ENCODE peak calls at places on chromosomes 4 and X, in nine cellular contexts. W is prostate gland, R is pancreas, D is vagina, E is tibial nerve, N is trophoblast cell, A is astrocyte, G is HCT116, Y is tibial artery. Q is an unnamed sample. For H3K27me3, the result is how much of the 10 kb centered on the place peaks cover.

GRCh38 chr4:38322709-38323108 is 341.3 kb upstream of the KLF3 start:
- DNase-seq in W (no peak), R (no peak), D (no peak), E (no peak), N (no peak), A (peak), G (no peak), Y (peak), Q (no peak)

GRCh38 chrX:113726009-113726408 is 857.9 kb upstream of the HTR2C start:
- DNase-seq in W (no peak), R (no peak), D (no peak), E (no peak), N (no peak), A (no peak), G (no peak), Y (no peak), Q (no peak)

GRCh38 chr4:15855804-15856475 is 77.8 kb downstream of the CD38 start:
- DNase-seq in W (peak), R (no peak), D (no peak), E (peak), N (no peak), A (no peak), G (no peak), Y (peak), Q (no peak)

GRCh38 chrX:123083924-123084323 is 100.2 kb upstream of the GRIA3 start:
- DNase-seq in W (no peak), R (no peak), D (no peak), E (no peak), N (no peak), A (peak), G (no peak), Y (no peak), Q (no peak)

GRCh38 chrX:108732630-108733321 is 3.6 kb downstream of the IRS4 start:
- DNase-seq in W (no peak), R (no peak), D (no peak), E (no peak), N (no peak), A (no peak), G (no peak), Y (no peak), Q (peak)

GRCh38 chrX:105463483-105463882 is 243.0 kb upstream of the TEX13A start:
- DNase-seq in W (no peak), R (no peak), D (no peak), E (no peak), N (no peak), A (no peak), G (no peak), Y (no peak), Q (no peak)

GRCh38 chr4:6491235-6491634 is 18.8 kb upstream of the PPP2R2C start:
- DNase-seq in W (no peak), R (no peak), D (peak), E (no peak), N (no peak), A (no peak), G (no peak), Y (no peak), Q (no peak)

GRCh38 chr4:7183161-7183560 is 9.2 kb upstream of the SORCS2 start:
- DNase-seq in W (no peak), R (no peak), D (no peak), E (no peak), N (no peak), A (no peak), G (no peak), Y (peak), Q (no peak)

GRCh38 chr4:102227388-102227787 is 117.9 kb downstream of the SLC39A8 start:
- DNase-seq in W (no peak), R (no peak), D (no peak), E (no peak), N (no peak), A (no peak), G (no peak), Y (no peak), Q (no peak)

GRCh38 chr4:146243141-146243882 is 29.0 kb downstream of the REELD1 start:
- DNase-seq in W (no peak), R (no peak), D (no peak), E (no peak), N (no peak), A (peak), G (no peak), Y (no peak), Q (peak)

GRCh38 chrX:35244796-35245508 is 302.4 kb downstream of the FAM47B start:
- DNase-seq in W (no peak), R (no peak), D (no peak), E (no peak), N (no peak), A (no peak), G (no peak), Y (no peak), Q (peak)

GRCh38 chr4:78441786-78442185 is 109.8 kb upstream of the ANXA3 start:
- DNase-seq in W (no peak), R (no peak), D (no peak), E (no peak), N (no peak), A (no peak), G (no peak), Y (no peak), Q (no peak)

GRCh38 chr4:78922207-78922606 is 17.0 kb downstream of the PAQR3 start:
- DNase-seq in W (no peak), R (no peak), D (no peak), E (no peak), N (no peak), A (peak), G (no peak), Y (no peak), Q (no peak)

GRCh38 chrX:131752493-131753198 is 208.8 kb downstream of the OR13H1 start:
- DNase-seq in W (no peak), R (no peak), D (no peak), E (no peak), N (no peak), A (peak), G (no peak), Y (no peak), Q (no peak)

GRCh38 chr4:161540265-161540664 is 623.5 kb downstream of the FSTL5 start:
- DNase-seq in W (no peak), R (no peak), D (no peak), E (no peak), N (no peak), A (no peak), G (no peak), Y (no peak), Q (no peak)

GRCh38 chr4:12084690-12085089 is 656.0 kb upstream of the HS3ST1 start:
- DNase-seq in W (no peak), R (no peak), D (no peak), E (no peak), N (no peak), A (no peak), G (no peak), Y (no peak), Q (no peak)

GRCh38 chr4:150976478-150977118 is 38.5 kb downstream of the LRBA start:
- DNase-seq in W (no peak), R (no peak), D (no peak), E (no peak), N (no peak), A (no peak), G (no peak), Y (no peak), Q (peak)

GRCh38 chr4:41728571-41728908 is 20.0 kb downstream of the PHOX2B start:
- DNase-seq in W (no peak), R (no peak), D (no peak), E (no peak), N (no peak), A (no peak), G (no peak), Y (no peak), Q (no peak)

GRCh38 chr4:41731569-41731968 is 17.0 kb downstream of the PHOX2B start:
- DNase-seq in W (no peak), R (no peak), D (no peak), E (no peak), N (no peak), A (no peak), G (no peak), Y (no peak), Q (no peak)

GRCh38 chr4:41734366-41734765 is 14.2 kb downstream of the PHOX2B start:
- DNase-seq in W (no peak), R (no peak), D (no peak), E (no peak), N (no peak), A (no peak), G (no peak), Y (no peak), Q (no peak)
- H3K4me3 ChIP-seq in W (no peak), R (no peak), D (no peak), E (no peak), N (no peak), A (no peak), G (no peak), Y (no peak), Q (no peak)

GRCh38 chr4:156971623-156972369 is at the start of gene PDGFC:
- DNase-seq in W (peak), R (peak), D (no peak), E (peak), N (peak), A (peak), G (no peak), Y (peak), Q (peak)
- H3K27me3 ChIP-seq in W (under half), R (under half), D (under half), E (under half), N (under half), A (under half), G (under half), Y (under half), Q (under half)

GRCh38 chrX:77223046-77223445 is 224.1 kb upstream of the FGF16 start:
- DNase-seq in W (no peak), R (no peak), D (no peak), E (no peak), N (no peak), A (no peak), G (no peak), Y (no peak), Q (peak)
- H3K4me3 ChIP-seq in W (no peak), R (no peak), D (no peak), E (no peak), N (no peak), A (no peak), G (no peak), Y (no peak), Q (no peak)

GRCh38 chr4:183493246-183493645 is 11.6 kb upstream of the ING2 start:
- DNase-seq in W (no peak), R (no peak), D (no peak), E (no peak), N (peak), A (no peak), G (no peak), Y (no peak), Q (no peak)
- H3K27me3 ChIP-seq in W (under half), R (under half), D (under half), E (under half), N (under half), A (under half), G (under half), Y (under half), Q (under half)

GRCh38 chrX:107656965-107657364 is 28.7 kb downstream of the PRPS1 start:
- DNase-seq in W (no peak), R (no peak), D (no peak), E (no peak), N (no peak), A (no peak), G (no peak), Y (no peak), Q (no peak)

GRCh38 chrX:107659768-107660167 is 31.5 kb downstream of the PRPS1 start:
- DNase-seq in W (no peak), R (no peak), D (no peak), E (peak), N (no peak), A (no peak), G (no peak), Y (no peak), Q (peak)

GRCh38 chrX:107659286-107659685 is 31.0 kb downstream of the PRPS1 start:
- DNase-seq in W (no peak), R (no peak), D (no peak), E (no peak), N (no peak), A (no peak), G (no peak), Y (no peak), Q (no peak)

GRCh38 chrX:107658660-107659059 is 30.4 kb downstream of the PRPS1 start:
- DNase-seq in W (no peak), R (no peak), D (no peak), E (no peak), N (no peak), A (no peak), G (no peak), Y (no peak), Q (no peak)

GRCh38 chrX:107654778-107655761 is 26.8 kb downstream of the PRPS1 start:
- DNase-seq in W (no peak), R (peak), D (no peak), E (peak), N (peak), A (peak), G (peak), Y (peak), Q (peak)
- H3K4me3 ChIP-seq in W (no peak), R (no peak), D (no peak), E (no peak), N (no peak), A (peak), G (no peak), Y (no peak), Q (no peak)

GRCh38 chr4:3648731-3649130 is 116.5 kb upstream of the LRPAP1 start:
- DNase-seq in W (no peak), R (no peak), D (no peak), E (no peak), N (no peak), A (no peak), G (no peak), Y (no peak), Q (no peak)

GRCh38 chr4:3652586-3652985 is 113.6 kb upstream of the ADRA2C start:
- DNase-seq in W (no peak), R (no peak), D (no peak), E (no peak), N (no peak), A (no peak), G (no peak), Y (no peak), Q (no peak)

GRCh38 chr4:3649491-3649890 is 116.7 kb upstream of the ADRA2C start:
- DNase-seq in W (no peak), R (no peak), D (no peak), E (no peak), N (no peak), A (no peak), G (no peak), Y (no peak), Q (no peak)

GRCh38 chr4:3654036-3654807 is 112.0 kb upstream of the ADRA2C start:
- DNase-seq in W (no peak), R (no peak), D (no peak), E (no peak), N (no peak), A (no peak), G (no peak), Y (no peak), Q (no peak)

GRCh38 chr4:3651267-3651846 is 114.8 kb upstream of the ADRA2C start:
- DNase-seq in W (no peak), R (no peak), D (no peak), E (no peak), N (no peak), A (no peak), G (no peak), Y (no peak), Q (no peak)
- H3K27me3 ChIP-seq in W (under half), R (under half), D (under half), E (under half), N (under half), A (under half), G (under half), Y (under half), Q (under half)

GRCh38 chr4:26084414-26084813 is 170.4 kb downstream of the SMIM20 start:
- DNase-seq in W (no peak), R (no peak), D (no peak), E (no peak), N (peak), A (no peak), G (no peak), Y (no peak), Q (no peak)
- H3K4me3 ChIP-seq in W (no peak), R (no peak), D (no peak), E (no peak), N (no peak), A (no peak), G (no peak), Y (no peak), Q (no peak)

GRCh38 chrX:72467171-72467570 is 105.5 kb downstream of the HDAC8 start:
- DNase-seq in W (no peak), R (no peak), D (no peak), E (no peak), N (no peak), A (no peak), G (no peak), Y (no peak), Q (no peak)

GRCh38 chrX:72468607-72469006 is 104.0 kb downstream of the HDAC8 start:
- DNase-seq in W (no peak), R (no peak), D (no peak), E (no peak), N (no peak), A (no peak), G (no peak), Y (no peak), Q (no peak)

GRCh38 chrX:72470111-72470510 is 102.5 kb downstream of the HDAC8 start:
- DNase-seq in W (no peak), R (no peak), D (no peak), E (no peak), N (no peak), A (no peak), G (no peak), Y (no peak), Q (no peak)

GRCh38 chrX:72466493-72466892 is 106.2 kb downstream of the HDAC8 start:
- DNase-seq in W (no peak), R (no peak), D (no peak), E (no peak), N (no peak), A (no peak), G (no peak), Y (no peak), Q (no peak)

DNA sequence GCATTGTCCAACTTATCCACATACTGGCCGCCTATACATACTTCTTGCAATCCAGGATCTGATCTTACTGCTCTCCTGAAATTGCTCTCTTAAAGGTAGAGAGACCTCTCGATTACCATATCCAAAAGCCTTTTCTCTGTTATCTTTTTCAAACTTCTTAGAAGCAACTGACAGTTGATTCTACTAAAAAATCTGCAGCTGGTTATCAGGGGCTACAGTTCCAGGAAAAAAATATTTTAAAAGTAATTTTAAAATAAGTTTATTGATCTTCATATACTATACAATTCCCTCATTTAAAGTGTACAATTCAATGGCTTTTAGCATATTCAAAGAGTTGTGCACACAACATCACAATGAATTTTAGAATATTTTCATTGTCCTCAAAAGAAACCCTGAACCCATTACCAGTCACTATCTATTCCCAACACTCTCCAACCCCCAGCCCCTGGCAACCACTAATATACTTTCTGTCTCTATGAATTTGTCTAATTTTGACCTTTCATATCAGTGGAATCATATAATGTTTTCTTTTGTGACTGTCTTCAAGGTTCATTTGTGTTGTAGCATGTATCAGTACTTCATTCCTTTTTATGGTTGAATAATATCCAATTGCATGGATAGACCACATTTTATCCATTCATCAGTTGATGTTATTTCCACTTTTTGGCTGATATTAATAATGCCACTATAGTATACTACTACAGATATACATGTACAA is 101.9 kb downstream of the HDAC8 start:
- DNase-seq in W (no peak), R (no peak), D (no peak), E (no peak), N (no peak), A (no peak), G (no peak), Y (no peak), Q (no peak)
- H3K27me3 ChIP-seq in W (under half), R (under half), D (under half), E (under half), N (under half), A (under half), G (under half), Y (under half), Q (under half)